ENCODE peak calls at places on chromosome 11, in seven cellular contexts. C is pancreas, V is psoas muscle, G is fibroblast of lung, Q is aorta, N is brain microvascular endothelial cell, H is left ventricle myocardium inferior. L is an unnamed sample.

GRCh38 chr11:112270551-112271180 is 10.0 kb upstream of the PLET1 start:
- DNase-seq in G (no peak), H (no peak), V (no peak), Q (no peak), N (no peak), C (no peak), L (no peak)

GRCh38 chr11:19602406-19602805 is 110.2 kb upstream of the NAV2 start:
- DNase-seq in N (no peak), G (no peak), V (no peak), C (no peak), H (no peak), Q (no peak), L (no peak)

GRCh38 chr11:115623021-115623451 is 118.8 kb upstream of the CADM1 start:
- DNase-seq in V (peak), H (peak), Q (peak), C (no peak), N (peak), G (peak), L (peak)

GRCh38 chr11:113528982-113529381 is 53.8 kb upstream of the DRD2 start:
- DNase-seq in H (no peak), C (no peak), V (no peak), N (no peak), Q (no peak), G (no peak), L (no peak)

GRCh38 chr11:92627615-92628201 is 341.7 kb upstream of the MTNR1B start:
- DNase-seq in C (no peak), V (no peak), G (no peak), Q (no peak), N (peak), H (no peak), L (peak)

GRCh38 chr11:106585061-106585460 is 433.2 kb downstream of the GUCY1A2 start:
- DNase-seq in N (peak), Q (no peak), H (no peak), G (peak), C (no peak), V (no peak), L (no peak)

GRCh38 chr11:93591247-93591898 is 48.2 kb upstream of the SMCO4 start:
- DNase-seq in H (no peak), C (no peak), N (peak), G (peak), Q (no peak), V (no peak), L (peak)

GRCh38 chr11:20671856-20672546 is 2.6 kb downstream of the NELL1 start:
- DNase-seq in V (no peak), Q (no peak), N (no peak), G (no peak), C (no peak), H (no peak), L (no peak)

GRCh38 chr11:119700536-119701346 is 28.3 kb downstream of the NECTIN1 start:
- DNase-seq in G (no peak), C (no peak), H (no peak), Q (no peak), N (no peak), V (no peak), L (no peak)

GRCh38 chr11:119423459-119424254 is 685 bp upstream of the THY1 start:
- DNase-seq in H (no peak), Q (no peak), V (no peak), C (no peak), G (no peak), N (no peak), L (no peak)

GRCh38 chr11:57277845-57278720 is 41.0 kb upstream of the APLNR start:
- DNase-seq in C (peak), H (peak), Q (peak), N (peak), V (peak), G (peak), L (no peak)
- H3K4me3 ChIP-seq in C (peak), H (peak), Q (no peak), N (peak), V (peak), G (no peak), L (peak)

DNA sequence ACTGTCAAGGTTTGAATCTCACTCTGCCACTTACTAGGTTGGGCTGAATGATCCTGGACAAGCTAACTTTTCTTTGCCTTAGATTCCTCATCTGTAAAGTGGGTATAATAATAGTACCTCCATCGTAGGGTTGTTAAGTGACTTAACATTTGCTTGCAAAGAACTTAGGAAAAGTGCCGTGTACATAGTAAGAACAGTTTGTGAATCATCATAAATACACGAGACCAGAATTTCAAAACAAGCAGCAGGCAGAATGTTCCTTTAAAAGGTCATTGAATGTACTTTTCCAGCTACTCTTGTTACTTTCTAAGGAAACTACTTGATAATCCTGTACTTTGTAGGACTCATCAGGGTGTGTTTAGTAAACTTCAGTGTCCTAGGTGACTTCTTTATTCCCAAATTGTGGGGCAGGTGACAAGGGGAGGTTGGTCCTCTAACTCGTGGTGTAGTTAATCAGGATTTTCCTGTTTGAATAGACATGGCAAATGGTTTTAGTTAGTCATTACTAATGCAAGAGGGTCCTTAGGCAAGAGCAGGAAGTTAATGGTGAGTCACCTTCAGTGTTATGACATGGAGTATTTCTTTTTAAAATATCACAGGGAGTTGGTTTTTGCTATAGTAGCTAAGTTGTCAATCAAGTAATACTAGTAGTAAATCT is 67.9 kb downstream of the YAP1 start:
- DNase-seq in C (no peak), G (peak), N (peak), V (no peak), H (no peak), Q (no peak), L (peak)
- H3K4me3 ChIP-seq in C (no peak), G (no peak), N (no peak), V (no peak), H (no peak), Q (no peak), L (no peak)

GRCh38 chr11:74615311-74615710 is 22.9 kb downstream of the POLD3 start:
- DNase-seq in C (no peak), G (no peak), H (no peak), N (no peak), V (no peak), Q (no peak), L (no peak)
- H3K4me3 ChIP-seq in C (no peak), G (no peak), H (no peak), N (no peak), V (no peak), Q (no peak), L (no peak)

GRCh38 chr11:10352911-10353550 is 48.2 kb downstream of the ADM start:
- DNase-seq in V (no peak), N (no peak), C (no peak), H (no peak), Q (no peak), G (no peak), L (no peak)
- H3K4me3 ChIP-seq in V (no peak), N (no peak), C (no peak), H (no peak), Q (no peak), G (no peak), L (no peak)

DNA sequence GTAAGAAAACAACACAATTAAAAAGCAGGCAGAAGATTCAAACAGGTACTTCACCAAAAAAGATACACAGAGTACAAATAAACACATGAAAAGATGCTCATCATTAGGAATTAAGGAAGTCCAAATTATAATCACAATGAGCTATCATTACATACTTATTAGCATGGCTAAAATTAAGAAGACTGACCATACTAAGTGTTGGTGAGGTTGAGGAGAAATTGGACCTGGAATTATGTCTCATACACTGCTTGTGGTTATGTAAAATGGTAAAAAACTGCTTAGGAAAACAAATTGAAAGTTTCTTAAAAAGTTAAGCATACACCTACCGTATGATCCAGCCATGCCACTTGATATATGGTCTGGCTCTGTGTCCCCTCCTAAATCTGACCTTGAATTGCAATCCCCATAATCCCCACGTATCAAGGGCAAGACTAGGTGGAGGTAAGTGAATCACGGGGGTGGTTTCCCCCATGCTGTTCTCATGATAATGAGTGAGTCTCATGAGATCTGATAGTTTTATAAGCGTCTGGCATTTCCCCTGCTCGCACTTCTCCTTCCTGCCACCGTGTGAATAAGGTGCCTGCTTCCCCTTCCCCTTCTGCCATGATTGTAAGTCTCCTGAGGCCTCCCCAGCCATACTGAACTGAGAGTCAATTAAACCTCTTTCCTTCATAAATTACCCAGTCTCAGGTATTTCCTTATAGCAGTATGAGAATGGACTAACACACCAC is 4.8 kb downstream of the SAAL1 start:
- DNase-seq in N (no peak), H (no peak), C (no peak), V (no peak), G (no peak), Q (no peak), L (no peak)
- H3K4me3 ChIP-seq in N (no peak), H (no peak), C (no peak), V (no peak), G (no peak), Q (no peak), L (no peak)

GRCh38 chr11:69156673-69157155 is 979 bp downstream of the SMIM38 start:
- DNase-seq in N (no peak), V (no peak), G (peak), C (no peak), Q (no peak), H (no peak), L (no peak)
- H3K4me3 ChIP-seq in N (no peak), V (peak), G (no peak), C (peak), Q (no peak), H (peak), L (no peak)